ENCODE peak calls at places on chromosomes 2 and 18, in six cellular contexts. W is aorta, K is GM23248, D is tibial nerve, N is neuronal stem cell, I is HepG2. Z is an unnamed sample.
A peak's percentile ranks its signal among the peaks of the same experiment; 100 is the strongest.

GRCh38 chr2:21291281-21291825 is 167.6 kb downstream of the TDRD15 start:
- DNase-seq in W (no peak), K (no peak), D (no peak), N (no peak), I (no peak), Z (no peak)

GRCh38 chr2:209523778-209524362 is 100.0 kb downstream of the MAP2 start:
- DNase-seq in W (no peak), K (no peak), D (no peak), N (peak; percentile 21), I (no peak), Z (no peak)

GRCh38 chr18:23276456-23276855 is 141.2 kb downstream of the CABLES1 start:
- DNase-seq in W (no peak), K (no peak), D (no peak), N (no peak), I (no peak), Z (no peak)

GRCh38 chr2:84939426-84940087 is 31.4 kb upstream of the KCMF1 start:
- DNase-seq in W (no peak), K (no peak), D (no peak), N (no peak), I (no peak), Z (peak; percentile 54)

GRCh38 chr2:149169653-149170052 is 131.2 kb downstream of the LYPD6B start:
- DNase-seq in W (no peak), K (peak; percentile 52), D (no peak), N (no peak), I (no peak), Z (no peak)

GRCh38 chr2:95384854-95385569 is 17.5 kb upstream of the FAHD2A start:
- DNase-seq in W (peak; percentile 74), K (peak; percentile 14), D (peak; percentile 67), N (no peak), I (no peak), Z (peak; percentile 9)

GRCh38 chr2:237614151-237614720 is 13.2 kb upstream of the LRRFIP1 start:
- DNase-seq in W (no peak), K (no peak), D (no peak), N (no peak), I (peak; percentile 100), Z (no peak)

GRCh38 chr2:26712486-26713465 is 20.3 kb downstream of the KCNK3 start:
- DNase-seq in W (no peak), K (no peak), D (no peak), N (no peak), I (no peak), Z (no peak)

GRCh38 chr2:29238497-29238896 is 123.3 kb downstream of the CLIP4 start:
- DNase-seq in W (no peak), K (peak; percentile 63), D (no peak), N (no peak), I (peak; percentile 34), Z (no peak)

GRCh38 chr2:7685342-7686015 is 768.3 kb downstream of the RNF144A start:
- DNase-seq in W (no peak), K (peak; percentile 85), D (no peak), N (no peak), I (no peak), Z (no peak)

GRCh38 chr2:71798266-71799012 is 345.1 kb downstream of the DYSF start:
- DNase-seq in W (peak; percentile 73), K (peak; percentile 64), D (no peak), N (peak; percentile 56), I (peak; percentile 61), Z (no peak)

GRCh38 chr2:36951574-36951973 is 14.8 kb downstream of the STRN start:
- DNase-seq in W (no peak), K (peak; percentile 52), D (no peak), N (no peak), I (no peak), Z (no peak)

GRCh38 chr2:241561811-241562210 is 3.3 kb downstream of the BOK start:
- DNase-seq in W (peak; percentile 95), K (peak; percentile 90), D (no peak), N (no peak), I (no peak), Z (peak; percentile 45)

GRCh38 chr2:69222984-69223658 is 163.9 kb downstream of the GFPT1 start:
- DNase-seq in W (peak; percentile 91), K (peak; percentile 52), D (no peak), N (no peak), I (no peak), Z (peak; percentile 39)

GRCh38 chr2:212227755-212228154 is 310.8 kb downstream of the ERBB4 start:
- DNase-seq in W (no peak), K (peak; percentile 91), D (no peak), N (no peak), I (peak; percentile 39), Z (peak; percentile 40)

GRCh38 chr18:21191596-21192307 is 50.3 kb upstream of the GREB1L start:
- DNase-seq in W (no peak), K (peak; percentile 85), D (no peak), N (no peak), I (peak; percentile 42), Z (no peak)

GRCh38 chr2:69168950-69169695 is 156.1 kb downstream of the ANTXR1 start:
- DNase-seq in W (no peak), K (no peak), D (no peak), N (no peak), I (no peak), Z (no peak)

GRCh38 chr2:178279142-178279541 is 84.8 kb downstream of the OSBPL6 start:
- DNase-seq in W (no peak), K (peak; percentile 99), D (no peak), N (peak; percentile 42), I (no peak), Z (no peak)

GRCh38 chr2:40431600-40431955 is 20.3 kb downstream of the SLC8A1 start:
- DNase-seq in W (peak; percentile 81), K (peak; percentile 96), D (no peak), N (no peak), I (no peak), Z (no peak)

GRCh38 chr18:76338619-76339245 is 156.3 kb downstream of the ZNF516 start:
- DNase-seq in W (no peak), K (no peak), D (no peak), N (no peak), I (no peak), Z (no peak)

DNA sequence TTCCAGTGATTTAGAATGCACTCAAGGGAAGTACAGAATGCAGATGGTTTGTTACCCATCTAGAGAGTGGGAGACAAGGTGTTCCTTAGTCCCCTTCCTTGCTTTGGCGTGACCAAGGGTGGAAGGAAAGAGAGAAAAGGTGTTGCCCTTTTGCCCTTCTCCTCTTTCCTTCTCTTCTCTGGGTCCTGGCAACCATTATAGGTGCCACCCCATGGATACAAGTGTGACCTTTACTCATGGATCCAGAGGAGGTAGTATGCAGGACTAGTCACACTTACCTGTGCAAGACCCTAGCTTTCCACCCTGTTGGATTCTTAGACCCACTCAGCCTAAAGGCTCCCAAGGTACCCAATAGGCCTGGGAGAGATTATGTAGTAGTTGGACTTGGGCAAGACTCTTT is 11.6 kb upstream of the RBFA start:
- DNase-seq in W (no peak), K (peak; percentile 40), D (no peak), N (peak; percentile 21), I (no peak), Z (no peak)
- H3K9me3 ChIP-seq in W (peaks cover 16% of the 10 kb centered on the region), K (no peaks in the 10 kb centered on the region), D (peaks cover 20% of the 10 kb centered on the region), N (peaks cover 62% of the 10 kb centered on the region), I (peaks cover 81% of the 10 kb centered on the region), Z (peaks cover 4% of the 10 kb centered on the region)

DNA sequence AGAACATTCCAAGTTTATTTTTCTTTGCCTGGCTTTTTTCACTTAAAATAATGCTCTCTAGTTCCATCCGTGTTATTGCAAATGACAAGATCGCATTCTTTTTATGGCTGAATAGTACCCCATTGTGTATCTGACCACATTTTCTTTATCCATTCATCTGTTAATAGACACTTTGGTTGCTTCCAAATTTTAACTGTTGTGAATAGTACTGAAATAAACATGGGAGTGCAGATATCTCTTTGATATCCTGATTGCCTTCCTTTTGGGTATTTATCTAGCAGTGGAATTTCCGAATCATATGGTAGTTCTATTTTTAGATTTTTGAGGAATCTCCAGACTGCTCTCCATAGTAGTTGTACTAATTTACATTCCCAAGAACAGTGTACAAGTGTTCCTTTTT is 230.5 kb downstream of the FIGN start:
- DNase-seq in W (no peak), K (no peak), D (no peak), N (no peak), I (no peak), Z (no peak)
- H3K4me3 ChIP-seq in W (no peak overlapping the region), K (no peak overlapping the region), D (no peak overlapping the region), N (no peak overlapping the region), I (no peak overlapping the region), Z (no peak overlapping the region)

DNA sequence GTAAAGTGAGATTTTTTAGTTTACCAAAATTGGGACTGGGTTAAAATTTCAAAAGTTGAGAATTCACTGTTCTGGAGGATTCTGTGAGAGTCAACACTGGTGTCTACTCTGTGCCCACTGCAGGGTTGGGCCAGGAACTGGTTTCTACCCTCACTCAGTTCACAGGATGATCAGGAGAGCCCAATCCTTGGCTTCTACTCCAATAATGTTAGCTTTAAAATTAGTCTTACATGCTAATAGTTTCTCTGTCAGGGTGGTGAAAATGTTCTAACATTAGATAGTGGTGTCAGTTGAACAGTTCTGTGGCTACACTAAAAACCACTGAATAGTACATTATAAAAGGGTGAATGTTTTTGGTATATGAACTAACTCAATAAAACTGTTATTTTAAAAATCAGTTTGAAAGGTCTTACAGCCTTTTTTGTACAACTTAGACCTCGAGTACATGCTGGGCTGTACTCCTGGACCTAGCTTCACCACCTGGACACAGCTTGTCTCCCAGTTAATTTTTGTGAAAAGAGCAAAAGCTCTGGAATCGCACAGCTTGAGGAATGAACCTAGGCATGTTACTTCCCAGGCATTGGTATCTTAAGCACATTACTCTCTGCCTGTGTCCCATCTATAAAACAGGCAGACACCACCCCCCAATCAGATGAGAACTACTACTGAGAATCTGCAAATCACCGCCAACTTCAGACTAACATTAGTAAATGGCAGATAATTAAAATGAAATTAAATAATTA is 44.4 kb downstream of the ACVR1 start:
- DNase-seq in W (no peak), K (no peak), D (no peak), N (no peak), I (no peak), Z (no peak)
- H3K27ac ChIP-seq in W (peak overlapping the region; percentile 22), K (peak overlapping the region; percentile 78), D (peak overlapping the region; percentile 16), N (no peak overlapping the region), I (no peak overlapping the region), Z (no peak overlapping the region)

GRCh38 chr18:79735071-79735980 is 55.7 kb downstream of the CTDP1 start:
- DNase-seq in W (peak; percentile 67), K (no peak), D (no peak), N (no peak), I (no peak), Z (no peak)

GRCh38 chr18:79730804-79731203 is 51.2 kb downstream of the CTDP1 start:
- DNase-seq in W (no peak), K (no peak), D (no peak), N (no peak), I (no peak), Z (no peak)

GRCh38 chr18:79733996-79734770 is 54.6 kb downstream of the CTDP1 start:
- DNase-seq in W (peak; percentile 70), K (no peak), D (no peak), N (no peak), I (no peak), Z (no peak)

GRCh38 chr18:79732721-79733025 is 53.1 kb downstream of the CTDP1 start:
- DNase-seq in W (no peak), K (no peak), D (no peak), N (no peak), I (no peak), Z (no peak)

DNA sequence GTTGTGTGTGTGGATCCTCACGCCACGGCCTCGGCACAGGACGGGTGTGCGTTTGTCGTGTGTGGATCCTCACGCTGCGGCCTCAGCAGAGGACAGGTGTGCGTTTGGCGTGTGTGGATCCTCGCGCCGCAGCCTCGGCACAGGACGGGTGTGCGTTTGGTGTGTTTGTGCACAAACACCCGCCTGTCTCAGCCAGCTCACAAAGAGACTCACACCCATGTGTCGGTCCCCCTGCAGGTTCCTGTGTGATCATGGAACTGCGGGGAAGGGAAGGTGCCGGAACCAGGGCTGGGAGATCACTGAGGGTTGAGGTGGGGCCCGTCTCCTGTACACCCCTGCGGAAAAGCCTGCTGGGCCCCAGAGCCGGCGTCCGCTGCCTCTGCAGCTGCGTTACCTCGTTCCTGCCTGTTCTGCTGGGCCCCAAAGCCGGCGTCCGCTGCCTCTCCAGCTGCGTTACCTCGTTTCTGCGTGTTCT is 53.6 kb downstream of the CTDP1 start:
- DNase-seq in W (peak; percentile 60), K (no peak), D (no peak), N (no peak), I (no peak), Z (peak; percentile 57)
- H3K9me3 ChIP-seq in W (no peaks in the 10 kb centered on the region), K (no peaks in the 10 kb centered on the region), D (no peaks in the 10 kb centered on the region), N (peaks cover 62% of the 10 kb centered on the region), I (no peaks in the 10 kb centered on the region), Z (no peaks in the 10 kb centered on the region)

Z was measured in pancreas.